ENCODE peak calls at places on chromosomes 2 and 18, in five cellular contexts. One of them, this sample, is unnamed.

GRCh38 chr2:62149708-62150107 is 46.2 kb upstream of the B3GNT2 start:
- DNase-seq in tibial artery: no peak
- DNase-seq in fibroblast of pulmonary artery: peak
- DNase-seq in kidney tubule cell: peak
- DNase-seq in hypothalamus: no peak
- DNase-seq in this sample: no peak

GRCh38 chr2:15995603-15996002 is 55.3 kb downstream of the MYCN start:
- DNase-seq in kidney tubule cell: no peak
- DNase-seq in hypothalamus: no peak
- DNase-seq in fibroblast of pulmonary artery: no peak
- DNase-seq in tibial artery: no peak
- DNase-seq in this sample: no peak

GRCh38 chr2:159939946-159940345 is 122.5 kb downstream of the PLA2R1 start:
- DNase-seq in kidney tubule cell: peak
- DNase-seq in tibial artery: no peak
- DNase-seq in fibroblast of pulmonary artery: peak
- DNase-seq in hypothalamus: no peak
- DNase-seq in this sample: peak

GRCh38 chr2:3619033-3619432 is 24.1 kb downstream of the COLEC11 start:
- DNase-seq in tibial artery: no peak
- DNase-seq in fibroblast of pulmonary artery: no peak
- DNase-seq in kidney tubule cell: no peak
- DNase-seq in hypothalamus: no peak
- DNase-seq in this sample: no peak

GRCh38 chr2:12303181-12304030 is 413.3 kb upstream of the TRIB2 start:
- DNase-seq in hypothalamus: no peak
- DNase-seq in kidney tubule cell: peak
- DNase-seq in fibroblast of pulmonary artery: peak
- DNase-seq in tibial artery: no peak
- DNase-seq in this sample: peak

GRCh38 chr2:121038031-121038430 is 247.0 kb downstream of the TFCP2L1 start:
- DNase-seq in kidney tubule cell: no peak
- DNase-seq in hypothalamus: no peak
- DNase-seq in fibroblast of pulmonary artery: no peak
- DNase-seq in tibial artery: no peak
- DNase-seq in this sample: no peak

GRCh38 chr2:120735750-120736170 is at the start of gene GLI2:
- DNase-seq in tibial artery: peak
- DNase-seq in kidney tubule cell: peak
- DNase-seq in fibroblast of pulmonary artery: peak
- DNase-seq in hypothalamus: peak
- DNase-seq in this sample: peak

GRCh38 chr2:74849228-74849892 is 15.4 kb downstream of the HK2 start:
- DNase-seq in hypothalamus: no peak
- DNase-seq in tibial artery: no peak
- DNase-seq in fibroblast of pulmonary artery: peak
- DNase-seq in kidney tubule cell: no peak
- DNase-seq in this sample: no peak

GRCh38 chr2:174881678-174882077 is 117.4 kb upstream of the CHRNA1 start:
- DNase-seq in kidney tubule cell: no peak
- DNase-seq in fibroblast of pulmonary artery: no peak
- DNase-seq in hypothalamus: no peak
- DNase-seq in tibial artery: no peak
- DNase-seq in this sample: no peak

GRCh38 chr2:240916571-240917008 is 10.5 kb downstream of the CROCC2 start:
- DNase-seq in kidney tubule cell: peak
- DNase-seq in fibroblast of pulmonary artery: peak
- DNase-seq in tibial artery: peak
- DNase-seq in hypothalamus: no peak
- DNase-seq in this sample: no peak

GRCh38 chr2:85999131-85999831 is 106.4 kb downstream of the POLR1A start:
- DNase-seq in kidney tubule cell: peak
- DNase-seq in tibial artery: peak
- DNase-seq in fibroblast of pulmonary artery: peak
- DNase-seq in hypothalamus: no peak
- DNase-seq in this sample: no peak

GRCh38 chr18:73419531-73419930 is 551.7 kb upstream of the NETO1 start:
- DNase-seq in fibroblast of pulmonary artery: no peak
- DNase-seq in hypothalamus: no peak
- DNase-seq in kidney tubule cell: no peak
- DNase-seq in tibial artery: no peak
- DNase-seq in this sample: no peak

GRCh38 chr2:189679224-189679623 is 4.8 kb downstream of the ANKAR start:
- DNase-seq in tibial artery: no peak
- DNase-seq in kidney tubule cell: no peak
- DNase-seq in hypothalamus: no peak
- DNase-seq in fibroblast of pulmonary artery: no peak
- DNase-seq in this sample: no peak

GRCh38 chr2:74908763-74909444 is 49.5 kb upstream of the POLE4 start:
- DNase-seq in fibroblast of pulmonary artery: no peak
- DNase-seq in tibial artery: no peak
- DNase-seq in hypothalamus: no peak
- DNase-seq in kidney tubule cell: peak
- DNase-seq in this sample: peak

GRCh38 chr2:231068525-231069222 is 12.0 kb downstream of the PSMD1 start:
- DNase-seq in tibial artery: no peak
- DNase-seq in hypothalamus: no peak
- DNase-seq in kidney tubule cell: peak
- DNase-seq in fibroblast of pulmonary artery: peak
- DNase-seq in this sample: no peak

GRCh38 chr2:24682357-24682756 is 110.8 kb downstream of the PTRHD1 start:
- DNase-seq in fibroblast of pulmonary artery: no peak
- DNase-seq in tibial artery: no peak
- DNase-seq in hypothalamus: no peak
- DNase-seq in kidney tubule cell: no peak
- DNase-seq in this sample: peak

GRCh38 chr18:74541703-74542555 is 7.6 kb downstream of the CNDP1 start:
- DNase-seq in fibroblast of pulmonary artery: peak
- DNase-seq in hypothalamus: peak
- DNase-seq in kidney tubule cell: peak
- DNase-seq in tibial artery: no peak
- DNase-seq in this sample: no peak

GRCh38 chr2:151228847-151229497 is 32.7 kb downstream of the RBM43 start:
- DNase-seq in hypothalamus: no peak
- DNase-seq in fibroblast of pulmonary artery: peak
- DNase-seq in kidney tubule cell: no peak
- DNase-seq in tibial artery: no peak
- DNase-seq in this sample: no peak

GRCh38 chr2:30026091-30027055 is 105.0 kb upstream of the ALK start:
- DNase-seq in fibroblast of pulmonary artery: peak
- DNase-seq in tibial artery: no peak
- DNase-seq in hypothalamus: peak
- DNase-seq in kidney tubule cell: peak
- DNase-seq in this sample: peak

GRCh38 chr2:117693166-117693565 is 121.3 kb upstream of the DDX18 start:
- DNase-seq in kidney tubule cell: no peak
- DNase-seq in hypothalamus: no peak
- DNase-seq in tibial artery: no peak
- DNase-seq in fibroblast of pulmonary artery: no peak
- DNase-seq in this sample: no peak

GRCh38 chr2:180004731-180005130 is 2.4 kb downstream of the CWC22 start:
- DNase-seq in tibial artery: no peak
- DNase-seq in fibroblast of pulmonary artery: no peak
- DNase-seq in kidney tubule cell: no peak
- DNase-seq in hypothalamus: no peak
- DNase-seq in this sample: no peak

GRCh38 chr2:54249629-54250028 is 6.4 kb downstream of the TSPYL6 start:
- DNase-seq in fibroblast of pulmonary artery: no peak
- DNase-seq in tibial artery: no peak
- DNase-seq in hypothalamus: no peak
- DNase-seq in kidney tubule cell: no peak
- DNase-seq in this sample: no peak

GRCh38 chr2:241598487-241598886 is 38.5 kb downstream of the THAP4 start:
- DNase-seq in fibroblast of pulmonary artery: peak
- DNase-seq in tibial artery: no peak
- DNase-seq in hypothalamus: no peak
- DNase-seq in kidney tubule cell: peak
- DNase-seq in this sample: peak